ENCODE peak calls at places on chromosomes 5 and 9, in nine cellular contexts. One of them, this sample, is unnamed.

GRCh38 chr9:87276327-87276841 is 221.3 kb upstream of the DAPK1 start:
- DNase-seq in fibroblast of villous mesenchyme: peak
- DNase-seq in ovary: no peak
- DNase-seq in body of pancreas: no peak
- DNase-seq in fibroblast of lung: peak
- DNase-seq in suprapubic skin: no peak
- DNase-seq in AG09309: peak
- DNase-seq in Calu3: no peak
- DNase-seq in AG09319: no peak
- DNase-seq in this sample: no peak

GRCh38 chr5:1765880-1766235 is 33.8 kb downstream of the MRPL36 start:
- DNase-seq in fibroblast of villous mesenchyme: no peak
- DNase-seq in ovary: no peak
- DNase-seq in body of pancreas: no peak
- DNase-seq in fibroblast of lung: no peak
- DNase-seq in suprapubic skin: no peak
- DNase-seq in AG09309: no peak
- DNase-seq in Calu3: no peak
- DNase-seq in AG09319: no peak
- DNase-seq in this sample: no peak

GRCh38 chr9:127741831-127742434 is 6.8 kb upstream of the TOR2A start:
- DNase-seq in fibroblast of villous mesenchyme: no peak
- DNase-seq in ovary: peak
- DNase-seq in body of pancreas: peak
- DNase-seq in fibroblast of lung: peak
- DNase-seq in suprapubic skin: no peak
- DNase-seq in AG09309: no peak
- DNase-seq in Calu3: no peak
- DNase-seq in AG09319: no peak
- DNase-seq in this sample: peak

GRCh38 chr5:7907612-7908011 is 38.7 kb downstream of the MTRR start:
- DNase-seq in fibroblast of villous mesenchyme: no peak
- DNase-seq in ovary: no peak
- DNase-seq in body of pancreas: no peak
- DNase-seq in fibroblast of lung: no peak
- DNase-seq in suprapubic skin: no peak
- DNase-seq in AG09309: no peak
- DNase-seq in Calu3: no peak
- DNase-seq in AG09319: no peak
- DNase-seq in this sample: no peak

GRCh38 chr9:88072831-88073365 is 65.4 kb downstream of the SPATA31C2 start:
- DNase-seq in fibroblast of villous mesenchyme: peak
- DNase-seq in ovary: no peak
- DNase-seq in body of pancreas: no peak
- DNase-seq in fibroblast of lung: no peak
- DNase-seq in suprapubic skin: no peak
- DNase-seq in AG09309: no peak
- DNase-seq in Calu3: no peak
- DNase-seq in AG09319: no peak
- DNase-seq in this sample: no peak

GRCh38 chr5:160260881-160261815 is 31.8 kb downstream of the FABP6 start:
- DNase-seq in fibroblast of villous mesenchyme: peak
- DNase-seq in ovary: peak
- DNase-seq in body of pancreas: no peak
- DNase-seq in fibroblast of lung: peak
- DNase-seq in suprapubic skin: no peak
- DNase-seq in AG09309: peak
- DNase-seq in Calu3: peak
- DNase-seq in AG09319: no peak
- DNase-seq in this sample: peak

GRCh38 chr5:146878471-146879172 is at the start of gene PPP2R2B:
- DNase-seq in fibroblast of villous mesenchyme: peak
- DNase-seq in ovary: no peak
- DNase-seq in body of pancreas: peak
- DNase-seq in fibroblast of lung: peak
- DNase-seq in suprapubic skin: no peak
- DNase-seq in AG09309: no peak
- DNase-seq in Calu3: peak
- DNase-seq in AG09319: no peak
- DNase-seq in this sample: no peak

GRCh38 chr5:53359906-53360305 is 120.5 kb upstream of the FST start:
- DNase-seq in fibroblast of villous mesenchyme: no peak
- DNase-seq in ovary: no peak
- DNase-seq in body of pancreas: no peak
- DNase-seq in fibroblast of lung: no peak
- DNase-seq in suprapubic skin: no peak
- DNase-seq in AG09309: no peak
- DNase-seq in Calu3: peak
- DNase-seq in AG09319: no peak
- DNase-seq in this sample: no peak

GRCh38 chr9:129886226-129887174 is 51.2 kb downstream of the USP20 start:
- DNase-seq in fibroblast of villous mesenchyme: no peak
- DNase-seq in ovary: no peak
- DNase-seq in body of pancreas: no peak
- DNase-seq in fibroblast of lung: no peak
- DNase-seq in suprapubic skin: no peak
- DNase-seq in AG09309: no peak
- DNase-seq in Calu3: no peak
- DNase-seq in AG09319: no peak
- DNase-seq in this sample: no peak

GRCh38 chr5:111950660-111951059 is 193.7 kb upstream of the NREP start:
- DNase-seq in fibroblast of villous mesenchyme: no peak
- DNase-seq in ovary: no peak
- DNase-seq in body of pancreas: no peak
- DNase-seq in fibroblast of lung: no peak
- DNase-seq in suprapubic skin: no peak
- DNase-seq in AG09309: peak
- DNase-seq in Calu3: no peak
- DNase-seq in AG09319: no peak
- DNase-seq in this sample: no peak

GRCh38 chr9:137632432-137633161 is 13.8 kb downstream of the EHMT1 start:
- DNase-seq in fibroblast of villous mesenchyme: peak
- DNase-seq in ovary: no peak
- DNase-seq in body of pancreas: no peak
- DNase-seq in fibroblast of lung: no peak
- DNase-seq in suprapubic skin: no peak
- DNase-seq in AG09309: no peak
- DNase-seq in Calu3: no peak
- DNase-seq in AG09319: no peak
- DNase-seq in this sample: no peak

GRCh38 chr5:2848634-2849033 is 97.2 kb upstream of the IRX2 start:
- DNase-seq in fibroblast of villous mesenchyme: no peak
- DNase-seq in ovary: no peak
- DNase-seq in body of pancreas: no peak
- DNase-seq in fibroblast of lung: no peak
- DNase-seq in suprapubic skin: no peak
- DNase-seq in AG09309: no peak
- DNase-seq in Calu3: no peak
- DNase-seq in AG09319: no peak
- DNase-seq in this sample: no peak
- TF ChIP-seq CTCF in fibroblast of villous mesenchyme: no peak
- TF ChIP-seq CTCF in ovary: no peak
- TF ChIP-seq CTCF in body of pancreas: no peak
- TF ChIP-seq CTCF in fibroblast of lung: no peak
- TF ChIP-seq CTCF in suprapubic skin: peak
- TF ChIP-seq CTCF in AG09309: no peak
- TF ChIP-seq CTCF in Calu3: no peak
- TF ChIP-seq CTCF in AG09319: no peak
- TF ChIP-seq CTCF in this sample: no peak

DNA sequence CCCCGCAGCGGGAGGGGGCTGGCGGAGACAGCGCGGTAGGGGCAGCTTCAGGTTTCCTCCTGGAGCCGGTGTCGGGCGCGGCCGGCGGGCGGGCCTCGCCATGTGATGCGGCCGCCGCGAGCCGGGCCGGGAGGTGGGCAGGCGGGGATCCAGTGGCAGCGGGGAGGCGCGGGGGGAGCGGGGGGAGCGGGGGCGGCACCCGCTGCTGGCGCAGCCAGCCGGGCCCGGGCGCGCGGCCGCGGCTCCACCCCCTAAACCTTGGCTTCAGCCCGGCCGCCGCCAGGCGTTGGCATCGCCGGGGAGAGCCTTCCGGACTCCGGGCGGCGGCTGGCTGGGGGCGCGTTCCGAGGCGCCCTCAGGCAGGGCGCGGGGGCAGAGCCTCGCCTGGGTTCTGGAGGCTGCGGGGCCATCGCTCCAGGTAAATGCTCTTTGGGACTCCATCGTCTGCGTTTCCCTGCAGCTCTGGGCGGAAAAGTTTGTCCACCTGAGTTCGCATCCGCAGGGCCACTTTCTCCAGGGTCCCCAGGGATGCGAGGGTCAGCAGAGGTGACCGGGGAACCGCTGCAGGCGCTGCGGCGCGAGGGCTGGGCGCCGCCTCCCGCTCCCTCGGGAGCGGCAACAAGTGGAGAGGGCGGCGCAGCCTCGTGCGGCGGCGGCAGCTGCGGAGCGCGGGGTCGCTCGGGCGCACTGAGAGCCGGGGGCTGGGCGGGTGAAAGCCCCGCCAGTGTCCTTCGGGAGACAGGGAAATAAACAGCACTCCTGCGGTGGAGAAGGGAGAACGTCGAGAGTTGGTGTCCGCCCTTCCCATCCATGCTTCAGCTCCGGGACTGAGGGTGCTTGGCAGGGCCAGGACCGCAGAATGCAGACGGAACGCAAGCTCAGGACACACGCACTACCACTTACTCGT is at the start of gene ARHGEF28:
- DNase-seq in fibroblast of villous mesenchyme: peak
- DNase-seq in ovary: peak
- DNase-seq in body of pancreas: peak
- DNase-seq in fibroblast of lung: peak
- DNase-seq in suprapubic skin: no peak
- DNase-seq in AG09309: no peak
- DNase-seq in Calu3: peak
- DNase-seq in AG09319: peak
- DNase-seq in this sample: no peak
- TF ChIP-seq CTCF in fibroblast of villous mesenchyme: no peak
- TF ChIP-seq CTCF in ovary: no peak
- TF ChIP-seq CTCF in body of pancreas: peak
- TF ChIP-seq CTCF in fibroblast of lung: no peak
- TF ChIP-seq CTCF in suprapubic skin: no peak
- TF ChIP-seq CTCF in AG09309: no peak
- TF ChIP-seq CTCF in Calu3: no peak
- TF ChIP-seq CTCF in AG09319: no peak
- TF ChIP-seq CTCF in this sample: no peak

GRCh38 chr5:115553082-115553481 is 8.5 kb upstream of the FEM1C start:
- DNase-seq in fibroblast of villous mesenchyme: no peak
- DNase-seq in ovary: no peak
- DNase-seq in body of pancreas: no peak
- DNase-seq in fibroblast of lung: peak
- DNase-seq in suprapubic skin: no peak
- DNase-seq in AG09309: no peak
- DNase-seq in Calu3: no peak
- DNase-seq in AG09319: no peak
- DNase-seq in this sample: no peak

GRCh38 chr5:115548683-115549082 is 4.1 kb upstream of the FEM1C start:
- DNase-seq in fibroblast of villous mesenchyme: no peak
- DNase-seq in ovary: no peak
- DNase-seq in body of pancreas: no peak
- DNase-seq in fibroblast of lung: no peak
- DNase-seq in suprapubic skin: no peak
- DNase-seq in AG09309: no peak
- DNase-seq in Calu3: no peak
- DNase-seq in AG09319: no peak
- DNase-seq in this sample: no peak

GRCh38 chr5:115545065-115545882 is 699 bp upstream of the FEM1C start:
- DNase-seq in fibroblast of villous mesenchyme: no peak
- DNase-seq in ovary: no peak
- DNase-seq in body of pancreas: no peak
- DNase-seq in fibroblast of lung: no peak
- DNase-seq in suprapubic skin: no peak
- DNase-seq in AG09309: no peak
- DNase-seq in Calu3: no peak
- DNase-seq in AG09319: no peak
- DNase-seq in this sample: no peak

GRCh38 chr5:115551415-115551814 is 6.8 kb upstream of the FEM1C start:
- DNase-seq in fibroblast of villous mesenchyme: peak
- DNase-seq in ovary: no peak
- DNase-seq in body of pancreas: no peak
- DNase-seq in fibroblast of lung: peak
- DNase-seq in suprapubic skin: no peak
- DNase-seq in AG09309: no peak
- DNase-seq in Calu3: no peak
- DNase-seq in AG09319: no peak
- DNase-seq in this sample: no peak

DNA sequence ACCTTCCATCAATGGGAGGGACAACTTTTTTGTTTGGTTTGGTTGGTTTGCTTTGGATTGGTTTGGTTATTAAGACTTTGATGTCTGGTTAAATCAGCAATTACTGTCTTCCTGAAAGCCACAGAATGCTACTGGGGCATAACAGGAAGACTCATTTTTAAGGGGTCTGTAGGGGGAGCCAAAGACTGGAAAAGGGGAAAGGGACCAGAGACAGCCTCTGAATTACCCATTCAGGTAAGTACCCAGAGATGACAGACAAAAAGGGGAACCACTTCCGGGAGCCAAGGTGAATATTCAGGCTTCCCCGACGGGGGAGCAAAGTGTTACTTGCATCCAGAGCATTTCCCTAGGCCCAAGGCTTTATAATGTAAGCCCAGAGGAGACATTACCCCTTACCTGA is 4.6 kb upstream of the FEM1C start:
- DNase-seq in fibroblast of villous mesenchyme: no peak
- DNase-seq in ovary: no peak
- DNase-seq in body of pancreas: no peak
- DNase-seq in fibroblast of lung: peak
- DNase-seq in suprapubic skin: no peak
- DNase-seq in AG09309: no peak
- DNase-seq in Calu3: peak
- DNase-seq in AG09319: no peak
- DNase-seq in this sample: no peak
- TF ChIP-seq CTCF in fibroblast of villous mesenchyme: peak
- TF ChIP-seq CTCF in ovary: no peak
- TF ChIP-seq CTCF in body of pancreas: no peak
- TF ChIP-seq CTCF in fibroblast of lung: no peak
- TF ChIP-seq CTCF in suprapubic skin: no peak
- TF ChIP-seq CTCF in AG09309: peak
- TF ChIP-seq CTCF in Calu3: no peak
- TF ChIP-seq CTCF in AG09319: no peak
- TF ChIP-seq CTCF in this sample: peak

GRCh38 chr5:144697847-144698262 is 527.2 kb downstream of the KCTD16 start:
- DNase-seq in fibroblast of villous mesenchyme: peak
- DNase-seq in ovary: no peak
- DNase-seq in body of pancreas: no peak
- DNase-seq in fibroblast of lung: peak
- DNase-seq in suprapubic skin: no peak
- DNase-seq in AG09309: peak
- DNase-seq in Calu3: no peak
- DNase-seq in AG09319: peak
- DNase-seq in this sample: peak

GRCh38 chr5:144703776-144704175 is 533.1 kb downstream of the KCTD16 start:
- DNase-seq in fibroblast of villous mesenchyme: no peak
- DNase-seq in ovary: no peak
- DNase-seq in body of pancreas: no peak
- DNase-seq in fibroblast of lung: no peak
- DNase-seq in suprapubic skin: no peak
- DNase-seq in AG09309: no peak
- DNase-seq in Calu3: no peak
- DNase-seq in AG09319: no peak
- DNase-seq in this sample: no peak

DNA sequence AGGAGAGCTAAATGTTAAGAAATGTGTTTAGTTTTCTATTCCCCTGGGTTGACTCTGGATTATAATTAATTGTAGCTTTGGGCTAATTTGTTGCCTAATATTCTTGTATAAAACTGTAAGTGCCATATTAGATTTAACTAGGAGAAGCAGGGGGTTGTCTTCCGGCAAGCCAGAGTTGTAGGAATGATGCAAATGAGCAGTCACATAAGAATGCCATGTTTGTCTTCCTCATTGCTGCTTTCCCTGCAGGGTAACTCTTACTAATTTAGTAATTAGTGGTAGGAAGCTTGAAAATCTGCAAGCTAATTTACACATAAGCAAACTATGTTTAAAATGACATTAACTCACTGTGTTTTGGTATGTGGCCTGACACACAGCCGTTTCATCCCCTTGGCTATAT is 527.8 kb downstream of the KCTD16 start:
- DNase-seq in fibroblast of villous mesenchyme: peak
- DNase-seq in ovary: no peak
- DNase-seq in body of pancreas: no peak
- DNase-seq in fibroblast of lung: no peak
- DNase-seq in suprapubic skin: no peak
- DNase-seq in AG09309: no peak
- DNase-seq in Calu3: no peak
- DNase-seq in AG09319: no peak
- DNase-seq in this sample: no peak
- TF ChIP-seq CTCF in fibroblast of villous mesenchyme: no peak
- TF ChIP-seq CTCF in ovary: no peak
- TF ChIP-seq CTCF in body of pancreas: no peak
- TF ChIP-seq CTCF in fibroblast of lung: no peak
- TF ChIP-seq CTCF in suprapubic skin: no peak
- TF ChIP-seq CTCF in AG09309: no peak
- TF ChIP-seq CTCF in Calu3: no peak
- TF ChIP-seq CTCF in AG09319: no peak
- TF ChIP-seq CTCF in this sample: no peak

This sample was measured in retinal pigment epithelial cell.